ENCODE peak calls at places on chromosomes 6 and 20, in ten cellular contexts. H, U, J, F, S, P, Y, B, T and A are unnamed samples.

GRCh38 chr6:41504526-41505021 is 41.6 kb upstream of the FOXP4 start:
- DNase-seq in H (no peak), U (peak; percentile 38), J (no peak), F (no peak), S (peak; percentile 62), P (no peak), Y (no peak), B (peak; percentile 16), T (no peak), A (no peak)

GRCh38 chr6:159302196-159302595 is 133.0 kb downstream of the FNDC1 start:
- DNase-seq in H (no peak), U (no peak), J (no peak), F (no peak), S (no peak), P (no peak), Y (no peak), B (no peak), T (no peak), A (no peak)

GRCh38 chr20:24832518-24832917 is 116.6 kb upstream of the CST7 start:
- DNase-seq in H (no peak), U (no peak), J (no peak), F (no peak), S (no peak), P (no peak), Y (no peak), B (no peak), T (no peak), A (no peak)

GRCh38 chr6:128438311-128438916 is 82.0 kb downstream of the PTPRK start:
- DNase-seq in H (no peak), U (no peak), J (no peak), F (no peak), S (no peak), P (no peak), Y (no peak), B (no peak), T (no peak), A (no peak)

GRCh38 chr20:58222446-58222845 is 6.0 kb downstream of the ANKRD60 start:
- DNase-seq in H (no peak), U (no peak), J (no peak), F (no peak), S (peak; percentile 70), P (no peak), Y (peak; percentile 46), B (no peak), T (no peak), A (no peak)

GRCh38 chr6:152004036-152004566 is 196.6 kb downstream of the ESR1 start:
- DNase-seq in H (no peak), U (no peak), J (no peak), F (no peak), S (no peak), P (no peak), Y (no peak), B (no peak), T (no peak), A (no peak)

GRCh38 chr6:3340891-3341290 is 82.1 kb downstream of the PSMG4 start:
- DNase-seq in H (no peak), U (no peak), J (no peak), F (no peak), S (no peak), P (peak; percentile 24), Y (no peak), B (no peak), T (no peak), A (no peak)

GRCh38 chr6:137910424-137910834 is 43.4 kb downstream of the TNFAIP3 start:
- DNase-seq in H (no peak), U (no peak), J (peak; percentile 59), F (no peak), S (no peak), P (no peak), Y (no peak), B (no peak), T (no peak), A (no peak)

GRCh38 chr6:108966855-108967755 is 118.9 kb downstream of the ARMC2 start:
- DNase-seq in H (no peak), U (peak; percentile 58), J (peak; percentile 74), F (no peak), S (peak; percentile 47), P (peak; percentile 43), Y (no peak), B (no peak), T (no peak), A (peak; percentile 41)

GRCh38 chr20:15867899-15868298 is 705.3 kb downstream of the KIF16B start:
- DNase-seq in H (no peak), U (no peak), J (no peak), F (no peak), S (no peak), P (peak; percentile 5), Y (no peak), B (no peak), T (no peak), A (no peak)

GRCh38 chr20:15863735-15864134 is 709.5 kb downstream of the KIF16B start:
- DNase-seq in H (no peak), U (no peak), J (no peak), F (no peak), S (no peak), P (no peak), Y (no peak), B (no peak), T (no peak), A (no peak)

GRCh38 chr20:15865553-15865952 is 707.7 kb downstream of the KIF16B start:
- DNase-seq in H (no peak), U (no peak), J (no peak), F (no peak), S (no peak), P (no peak), Y (no peak), B (no peak), T (no peak), A (no peak)

GRCh38 chr20:15862178-15862577 is 711.1 kb downstream of the KIF16B start:
- DNase-seq in H (no peak), U (no peak), J (no peak), F (no peak), S (no peak), P (no peak), Y (no peak), B (no peak), T (no peak), A (no peak)

GRCh38 chr20:15867017-15867416 is 706.2 kb downstream of the KIF16B start:
- DNase-seq in H (no peak), U (no peak), J (no peak), F (no peak), S (no peak), P (no peak), Y (no peak), B (no peak), T (no peak), A (no peak)
- TF ChIP-seq EP300 in H (no peak), U (no peak), J (no peak), F (no peak), S (no peak), P (no peak), Y (no peak), B (no peak), T (no peak), A (no peak)

DNA sequence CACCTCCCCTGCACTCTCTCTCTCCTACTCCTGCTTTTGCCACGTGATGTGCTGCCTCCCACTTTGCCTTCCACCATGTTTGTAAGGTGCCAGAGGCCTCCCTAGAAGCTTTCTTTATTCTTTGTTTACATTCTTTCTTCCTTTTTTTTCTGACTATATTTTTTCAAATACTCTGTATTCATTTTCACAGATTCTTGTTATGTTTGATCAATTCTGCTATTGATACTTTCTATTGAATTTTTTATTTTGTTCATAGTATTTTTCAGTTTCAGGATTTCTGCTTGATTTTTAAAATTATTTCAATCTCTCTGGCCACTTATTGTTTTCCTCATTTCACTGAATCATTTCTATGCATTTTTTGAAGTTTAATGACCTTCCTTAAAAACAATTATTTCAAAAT is 801.8 kb downstream of the GRIK2 start:
- DNase-seq in H (no peak), U (no peak), J (no peak), F (no peak), S (no peak), P (no peak), Y (no peak), B (no peak), T (no peak), A (no peak)
- H3K9me3 ChIP-seq in H (peaks cover 4% of the 10 kb centered on the region), U (no peaks in the 10 kb centered on the region), J (peaks cover 8% of the 10 kb centered on the region), F (peaks cover 3% of the 10 kb centered on the region), S (peaks cover 4% of the 10 kb centered on the region), P (peaks cover 38% of the 10 kb centered on the region), Y (peaks cover 18% of the 10 kb centered on the region), B (peaks cover 36% of the 10 kb centered on the region), T (peaks cover 25% of the 10 kb centered on the region), A (peaks cover 30% of the 10 kb centered on the region)

GRCh38 chr20:3705970-3706739 is 6.2 kb downstream of the SIGLEC1 start:
- DNase-seq in H (no peak), U (no peak), J (no peak), F (no peak), S (no peak), P (no peak), Y (no peak), B (no peak), T (no peak), A (no peak)

GRCh38 chr20:3710027-3710426 is 2.4 kb downstream of the SIGLEC1 start:
- DNase-seq in H (no peak), U (no peak), J (no peak), F (no peak), S (no peak), P (no peak), Y (no peak), B (no peak), T (no peak), A (no peak)

GRCh38 chr20:3705491-3705969 is 6.9 kb downstream of the SIGLEC1 start:
- DNase-seq in H (no peak), U (no peak), J (no peak), F (no peak), S (no peak), P (no peak), Y (no peak), B (no peak), T (no peak), A (no peak)

GRCh38 chr20:3706774-3707507 is 5.5 kb downstream of the SIGLEC1 start:
- DNase-seq in H (no peak), U (no peak), J (peak; percentile 65), F (no peak), S (no peak), P (no peak), Y (no peak), B (no peak), T (no peak), A (no peak)

GRCh38 chr20:3707508-3707899 is 4.9 kb downstream of the SIGLEC1 start:
- DNase-seq in H (no peak), U (no peak), J (no peak), F (no peak), S (no peak), P (no peak), Y (no peak), B (no peak), T (no peak), A (no peak)
- TF ChIP-seq EP300 in H (no peak), U (no peak), J (no peak), F (no peak), S (no peak), P (no peak), Y (no peak), B (no peak), T (no peak), A (no peak)

DNA sequence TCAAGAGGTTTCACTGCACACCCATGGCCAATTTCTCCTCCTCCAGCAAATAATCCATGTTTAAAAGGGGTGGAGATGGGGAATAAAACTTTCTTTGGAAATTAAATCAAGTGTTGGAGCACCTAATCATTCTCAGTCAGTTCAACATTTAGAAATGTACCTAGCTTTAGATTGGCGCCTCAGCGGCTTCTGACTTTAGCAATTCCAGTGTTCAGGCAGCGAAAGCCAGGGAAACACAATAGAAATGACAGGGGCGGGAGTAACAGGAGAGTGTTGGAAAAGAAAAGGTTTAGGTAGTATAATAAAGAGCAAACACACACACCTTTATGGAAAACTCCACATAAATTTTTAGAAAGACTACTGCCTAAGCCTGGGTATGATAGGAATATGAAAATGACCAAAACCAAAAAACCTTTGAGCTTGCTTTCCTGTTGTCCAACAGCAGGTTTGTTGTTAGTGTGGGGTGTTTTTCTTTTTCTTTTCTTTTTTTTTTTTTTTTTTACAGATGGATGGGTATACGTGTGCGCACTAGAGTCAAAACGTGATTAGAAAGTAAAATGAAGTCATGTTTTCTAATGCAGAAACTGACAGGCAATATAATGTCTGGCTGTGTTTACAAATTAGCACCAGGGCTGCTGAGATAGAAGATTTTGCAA is 7.7 kb downstream of the TFAP2A start:
- DNase-seq in H (no peak), U (no peak), J (no peak), F (no peak), S (no peak), P (no peak), Y (no peak), B (no peak), T (no peak), A (no peak)
- H3K9me3 ChIP-seq in H (no peaks in the 10 kb centered on the region), U (peaks cover 7% of the 10 kb centered on the region), J (peaks cover 2% of the 10 kb centered on the region), F (no peaks in the 10 kb centered on the region), S (no peaks in the 10 kb centered on the region), P (no peaks in the 10 kb centered on the region), Y (no peaks in the 10 kb centered on the region), B (no peaks in the 10 kb centered on the region), T (no peaks in the 10 kb centered on the region), A (peaks cover 17% of the 10 kb centered on the region)